ENCODE peak calls at places on chromosomes 4 and X, in ten cellular contexts. F is right lobe of liver; H is COR-L47; G is CD8-positive, alpha-beta T cell; N is fibroblast of the aortic adventitia; O is mucosa of gallbladder; U is neural progenitor cell; V is effector CD8-positive, alpha-beta T cell; I is coronary artery; Z is dermis blood vessel endothelial cell. Y is an unnamed sample.

GRCh38 chrX:116427976-116428375 is 8.4 kb upstream of the SLC6A14 start:
- DNase-seq in U (no peak), N (no peak), I (no peak), Z (no peak), G (no peak), O (no peak), F (no peak), V (no peak), H (no peak), Y (no peak)

GRCh38 chr4:6991771-6992557 is 51.2 kb upstream of the TADA2B start:
- DNase-seq in V (no peak), U (no peak), I (no peak), G (no peak), O (peak), H (no peak), Z (peak), N (peak), F (no peak), Y (peak)

GRCh38 chr4:31949045-31949444 is 1228.9 kb downstream of the PCDH7 start:
- DNase-seq in H (no peak), U (no peak), N (no peak), O (no peak), I (no peak), V (no peak), G (no peak), F (no peak), Z (no peak), Y (no peak)

GRCh38 chr4:55172694-55173287 is 47.4 kb upstream of the KDR start:
- DNase-seq in H (no peak), O (no peak), Z (peak), U (no peak), V (no peak), N (peak), G (no peak), F (no peak), I (no peak), Y (no peak)

GRCh38 chrX:100090931-100091330 is 319.1 kb downstream of the PCDH19 start:
- DNase-seq in Z (no peak), I (no peak), O (no peak), N (peak), G (no peak), U (no peak), H (no peak), F (no peak), V (no peak), Y (no peak)

GRCh38 chr4:166415749-166416148 is 542.7 kb downstream of the TLL1 start:
- DNase-seq in I (no peak), H (no peak), Z (no peak), V (no peak), O (no peak), U (no peak), F (no peak), G (no peak), N (no peak), Y (no peak)

GRCh38 chrX:68685722-68686683 is 38.5 kb downstream of the STARD8 start:
- DNase-seq in V (no peak), N (peak), F (no peak), I (no peak), H (no peak), O (no peak), G (no peak), U (peak), Z (peak), Y (peak)

GRCh38 chr4:104508224-104508623 is 13.5 kb upstream of the CXXC4 start:
- DNase-seq in V (no peak), N (no peak), H (no peak), Z (no peak), U (no peak), F (no peak), I (no peak), O (no peak), G (no peak), Y (no peak)

GRCh38 chrX:29627833-29628232 is 587.5 kb upstream of the MAGEB2 start:
- DNase-seq in O (no peak), U (no peak), H (no peak), F (no peak), Z (no peak), N (peak), V (no peak), G (no peak), I (no peak), Y (no peak)

GRCh38 chr4:112236040-112236439 is 4.5 kb downstream of the AP1AR start:
- DNase-seq in N (no peak), I (no peak), V (no peak), O (no peak), H (no peak), G (no peak), U (no peak), Z (no peak), F (no peak), Y (no peak)

GRCh38 chr4:104429150-104429741 is 65.4 kb downstream of the CXXC4 start:
- DNase-seq in V (no peak), U (no peak), H (no peak), G (no peak), I (no peak), Z (no peak), O (no peak), N (no peak), F (no peak), Y (no peak)

GRCh38 chr4:38424171-38424871 is 239.7 kb upstream of the KLF3 start:
- DNase-seq in H (no peak), N (no peak), Z (peak), F (no peak), U (peak), O (peak), G (no peak), V (no peak), I (no peak), Y (no peak)

GRCh38 chr4:139524062-139524631 is 31.9 kb downstream of the SETD7 start:
- DNase-seq in H (no peak), V (no peak), N (no peak), F (no peak), Z (no peak), G (no peak), U (peak), O (no peak), I (no peak), Y (peak)

GRCh38 chrX:103687073-103687695 is 685 bp upstream of the MORF4L2 start:
- DNase-seq in H (peak), G (peak), O (peak), V (peak), U (peak), N (no peak), Z (peak), F (peak), I (peak), Y (peak)

GRCh38 chrX:2488621-2489285 is 12.0 kb downstream of the DHRSX start:
- DNase-seq in O (no peak), U (no peak), G (no peak), I (no peak), H (no peak), Z (no peak), V (no peak), F (peak), N (no peak), Y (no peak)

GRCh38 chrX:148416931-148417330 is 83.5 kb upstream of the AFF2 start:
- DNase-seq in V (no peak), F (no peak), O (no peak), I (no peak), G (no peak), H (no peak), Z (no peak), N (peak), U (no peak), Y (no peak)

Y was measured in AG08396.